ENCODE peak calls at places on chromosomes 13 and 19, in five cellular contexts. L, N, D, U and Y are unnamed samples.

GRCh38 chr19:940591-941291 is 14.9 kb downstream of the ARID3A start:
- DNase-seq in N (no peak), U (no peak), D (no peak), L (no peak), Y (no peak)

GRCh38 chr19:37998801-37999308 is 91.8 kb downstream of the SIPA1L3 start:
- DNase-seq in U (no peak), L (no peak), D (no peak), N (no peak), Y (no peak)

GRCh38 chr13:29923554-29924481 is 73.4 kb upstream of the UBL3 start:
- DNase-seq in D (no peak), U (peak), L (peak), N (peak), Y (peak)

GRCh38 chr13:21672811-21673591 is 2.1 kb downstream of the FGF9 start:
- DNase-seq in D (no peak), U (no peak), L (no peak), N (no peak), Y (no peak)

GRCh38 chr13:51058461-51059167 is 52.5 kb downstream of the C13orf42 start:
- DNase-seq in U (no peak), N (no peak), D (no peak), L (peak), Y (no peak)

GRCh38 chr19:44576843-44577565 is 36.4 kb upstream of the IGSF23 start:
- DNase-seq in L (no peak), U (peak), N (peak), D (no peak), Y (peak)

GRCh38 chr19:31955061-31955460 is 390.3 kb upstream of the ZNF507 start:
- DNase-seq in N (no peak), D (no peak), L (no peak), U (no peak), Y (no peak)

GRCh38 chr19:4980087-4980486 is 11.2 kb downstream of the KDM4B start:
- DNase-seq in N (no peak), U (no peak), L (no peak), D (no peak), Y (no peak)

GRCh38 chr13:65965496-65965895 is 1264.6 kb downstream of the PCDH9 start:
- DNase-seq in N (no peak), D (no peak), U (no peak), L (no peak), Y (no peak)

GRCh38 chr19:46299004-46299509 is 2.2 kb downstream of the HIF3A start:
- DNase-seq in L (no peak), U (no peak), N (peak), D (no peak), Y (no peak)

GRCh38 chr13:79631260-79631659 is 150.3 kb downstream of the NDFIP2 start:
- DNase-seq in L (no peak), D (no peak), N (no peak), U (no peak), Y (no peak)

GRCh38 chr19:30852168-30852567 is 480.0 kb downstream of the ZNF536 start:
- DNase-seq in L (peak), D (no peak), U (no peak), N (no peak), Y (no peak)

GRCh38 chr13:108609353-108609752 is 20.1 kb upstream of the MYO16 start:
- DNase-seq in U (no peak), N (no peak), D (no peak), L (no peak), Y (no peak)

GRCh38 chr19:52336117-52336811 is at the start of gene ZNF610:
- DNase-seq in N (peak), D (peak), U (no peak), L (peak), Y (peak)

GRCh38 chr19:52335768-52336116 is 301 bp upstream of the ZNF610 start:
- DNase-seq in D (no peak), U (no peak), L (no peak), N (no peak), Y (no peak)

GRCh38 chr19:52331757-52332156 is 4.3 kb upstream of the ZNF610 start:
- DNase-seq in N (no peak), U (no peak), L (no peak), D (no peak), Y (no peak)

DNA sequence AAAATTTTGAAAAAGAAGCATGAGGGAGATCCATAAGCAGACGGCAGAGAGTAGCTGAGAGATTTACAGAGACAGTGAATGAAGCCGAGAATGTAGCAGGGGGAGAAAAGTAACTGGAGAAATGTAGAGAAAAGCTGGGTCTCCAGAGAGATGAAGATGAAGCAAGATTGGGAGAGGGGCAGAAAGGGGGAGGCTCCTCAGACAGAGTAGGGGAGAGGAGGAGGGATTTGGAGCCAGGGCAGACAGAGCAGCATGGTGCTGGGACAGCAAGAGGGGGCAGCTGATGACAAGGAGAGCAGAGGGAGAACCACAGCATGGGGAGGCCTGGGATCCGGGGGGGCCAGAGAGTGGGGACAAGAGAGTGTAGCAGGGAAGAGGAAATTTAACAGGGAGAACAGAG is 933 bp downstream of the ZNF610 start:
- DNase-seq in L (no peak), D (no peak), U (no peak), N (no peak), Y (no peak)
- TF ChIP-seq CREB1 in L (no peak), D (no peak), U (no peak), N (no peak), Y (no peak)

GRCh38 chr13:63117710-63118109 is 1702.1 kb upstream of the PCDH20 start:
- DNase-seq in N (no peak), U (no peak), D (no peak), L (no peak), Y (no peak)

GRCh38 chr13:63110431-63110830 is 1694.8 kb upstream of the PCDH20 start:
- DNase-seq in L (no peak), N (no peak), D (no peak), U (no peak), Y (no peak)

GRCh38 chr13:63107163-63107935 is 1691.7 kb upstream of the PCDH20 start:
- DNase-seq in L (no peak), D (no peak), N (no peak), U (no peak), Y (no peak)

GRCh38 chr13:63112799-63113395 is 1697.2 kb upstream of the PCDH20 start:
- DNase-seq in U (no peak), D (no peak), N (no peak), L (no peak), Y (no peak)
- TF ChIP-seq ATF3 in U (no peak), D (no peak), N (no peak), L (no peak), Y (no peak)

GRCh38 chr13:113972451-113973217 is 1.2 kb downstream of the C13orf46 start:
- DNase-seq in L (no peak), U (no peak), D (no peak), N (no peak), Y (peak)
- TF ChIP-seq CREB1 in L (no peak), U (no peak), D (no peak), N (no peak), Y (no peak)

GRCh38 chr13:74063533-74064100 is 70.6 kb downstream of the KLF12 start:
- DNase-seq in D (no peak), L (no peak), U (no peak), N (no peak), Y (no peak)
- TF ChIP-seq ATF3 in D (no peak), L (no peak), U (no peak), N (no peak), Y (no peak)

GRCh38 chr19:54179262-54179587 is 6.3 kb upstream of the TMC4 start:
- DNase-seq in L (no peak), D (no peak), U (no peak), N (no peak), Y (no peak)

GRCh38 chr19:54178581-54179261 is 5.8 kb upstream of the TMC4 start:
- DNase-seq in L (peak), U (no peak), N (no peak), D (no peak), Y (peak)

GRCh38 chr19:54180691-54181091 is 7.7 kb upstream of the TMC4 start:
- DNase-seq in U (no peak), N (no peak), D (no peak), L (no peak), Y (no peak)

GRCh38 chr19:54183431-54183830 is 5.9 kb downstream of the MBOAT7 start:
- DNase-seq in L (no peak), N (no peak), U (no peak), D (no peak), Y (no peak)

DNA sequence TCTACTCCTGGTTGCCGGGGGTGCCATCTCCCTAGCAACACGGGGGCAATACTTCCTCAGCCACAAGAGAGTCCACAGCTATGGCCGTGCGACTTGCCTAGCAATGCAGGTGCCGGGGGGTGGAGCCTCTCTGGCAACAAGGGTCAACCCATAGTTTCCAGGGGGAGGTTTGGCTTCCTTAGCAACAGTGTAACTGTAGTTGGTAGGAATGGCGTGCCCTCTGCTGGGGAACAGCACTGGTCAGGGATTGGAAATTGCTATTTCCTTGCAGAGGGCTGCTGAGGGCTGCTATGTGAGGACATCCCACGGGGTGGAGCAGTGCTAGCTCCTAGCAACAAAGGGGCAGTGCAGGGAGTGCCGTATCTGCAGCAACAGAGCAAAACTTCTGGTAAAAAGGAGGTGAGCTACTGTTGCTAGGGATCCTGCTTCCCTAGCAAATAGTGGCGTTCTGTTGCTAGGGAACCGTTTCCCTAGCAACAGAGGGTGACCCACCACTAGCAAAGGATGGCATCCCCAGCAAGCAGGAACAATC is 7.0 kb upstream of the TMC4 start:
- DNase-seq in N (peak), U (no peak), D (no peak), L (peak), Y (peak)
- TF ChIP-seq CREB1 in N (no peak), U (no peak), D (no peak), L (peak), Y (no peak)

GRCh38 chr19:51125421-51126075 is 842 bp downstream of the SIGLEC9 start:
- DNase-seq in U (no peak), D (no peak), L (no peak), N (no peak), Y (no peak)

GRCh38 chr19:51127032-51127431 is 2.3 kb downstream of the SIGLEC9 start:
- DNase-seq in L (no peak), U (no peak), N (no peak), D (no peak), Y (no peak)

GRCh38 chr19:51129716-51130115 is 5.0 kb downstream of the SIGLEC9 start:
- DNase-seq in D (no peak), L (no peak), N (no peak), U (no peak), Y (no peak)

GRCh38 chr19:51128227-51128626 is 3.5 kb downstream of the SIGLEC9 start:
- DNase-seq in D (no peak), U (no peak), L (no peak), N (no peak), Y (no peak)

GRCh38 chr19:51127755-51128154 is 3.0 kb downstream of the SIGLEC9 start:
- DNase-seq in D (no peak), N (no peak), L (no peak), U (peak), Y (no peak)
- TF ChIP-seq ATF3 in D (no peak), N (no peak), L (no peak), U (peak), Y (no peak)

DNA sequence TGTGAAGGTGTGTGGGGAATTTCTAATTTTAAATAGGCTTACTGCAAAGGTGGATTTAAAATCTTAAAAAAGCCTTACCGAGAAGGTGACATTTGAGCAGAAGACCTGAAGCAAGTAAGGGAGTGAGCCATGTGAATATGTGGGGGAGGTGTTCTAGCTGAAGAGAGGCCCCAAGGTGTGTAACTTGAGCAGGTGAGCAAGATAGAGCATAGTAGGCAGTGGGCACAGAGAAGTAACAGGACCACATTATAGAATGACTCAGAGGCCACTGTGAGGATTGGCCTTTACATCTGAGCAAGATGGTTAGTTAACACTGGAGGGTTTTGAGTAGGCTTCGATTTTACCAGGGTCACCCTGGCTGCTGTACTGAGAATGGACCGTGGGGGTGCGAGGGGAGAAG is 22.6 kb downstream of the TM9SF2 start:
- DNase-seq in U (no peak), D (no peak), L (no peak), N (no peak), Y (no peak)
- TF ChIP-seq CREB1 in U (no peak), D (no peak), L (no peak), N (no peak), Y (no peak)

GRCh38 chr19:2054763-2055162 is 3.7 kb upstream of the MKNK2 start:
- DNase-seq in L (no peak), U (no peak), D (no peak), N (no peak), Y (no peak)
- TF ChIP-seq ATF3 in L (no peak), U (no peak), D (no peak), N (no peak), Y (no peak)